ENCODE peak calls at places on chromosomes 16 and 17, in six cellular contexts. L is H1, J is K562, F is GM12878, T is SK-N-SH, E is HepG2. R is an unnamed sample.

GRCh38 chr16:66842765-66843164 is 1.4 kb upstream of the CA7 start:
- DNase-seq in F (no peak), E (no peak), L (no peak), T (peak; percentile 48), J (no peak), R (no peak)

GRCh38 chr17:31469959-31470358 is 78.5 kb downstream of the RAB11FIP4 start:
- DNase-seq in L (no peak), E (peak; percentile 38), F (no peak), T (no peak), J (no peak), R (no peak)

GRCh38 chr16:87131061-87131995 is 185.9 kb downstream of the C16orf95 start:
- DNase-seq in J (no peak), L (no peak), F (no peak), T (no peak), E (no peak), R (no peak)

GRCh38 chr17:64115871-64116534 is 13.9 kb downstream of the ERN1 start:
- DNase-seq in T (no peak), J (no peak), L (no peak), E (no peak), F (no peak), R (peak; percentile 74)

GRCh38 chr16:79571753-79572544 is 28.6 kb downstream of the MAF start:
- DNase-seq in J (no peak), T (no peak), L (no peak), E (no peak), F (no peak), R (no peak)

GRCh38 chr16:84768061-84768797 is 51.6 kb upstream of the CRISPLD2 start:
- DNase-seq in F (no peak), T (peak; percentile 81), L (no peak), J (no peak), E (no peak), R (no peak)

GRCh38 chr17:67525239-67526135 is 148.4 kb downstream of the PITPNC1 start:
- DNase-seq in F (no peak), J (no peak), L (no peak), T (no peak), E (no peak), R (no peak)

GRCh38 chr16:381788-382717 is at the start of gene PGAP6:
- DNase-seq in L (no peak), T (peak; percentile 97), F (no peak), E (no peak), J (peak; percentile 94), R (peak; percentile 45)

GRCh38 chr17:70091681-70092080 is 16.7 kb downstream of the KCNJ16 start:
- DNase-seq in F (no peak), T (no peak), J (no peak), L (no peak), E (no peak), R (no peak)

GRCh38 chr17:41116292-41116691 is 1.9 kb downstream of the KRTAP4-11 start:
- DNase-seq in E (no peak), F (no peak), T (no peak), J (no peak), L (no peak), R (no peak)

GRCh38 chr17:56672195-56672594 is 78.7 kb downstream of the NOG start:
- DNase-seq in L (no peak), T (no peak), F (no peak), E (no peak), J (no peak), R (no peak)

GRCh38 chr17:33121272-33121671 is 129.6 kb downstream of the SPACA3 start:
- DNase-seq in L (no peak), E (no peak), F (no peak), J (no peak), T (no peak), R (no peak)
- TF ChIP-seq POLR2AphosphoS5 in L (no peak), E (no peak), F (no peak), J (no peak), T (no peak), R (no peak)

GRCh38 chr17:10814083-10814482 is 10.2 kb upstream of the TMEM238L start:
- DNase-seq in E (no peak), L (no peak), J (no peak), F (no peak), T (no peak), R (no peak)

GRCh38 chr17:10815318-10815717 is 11.4 kb upstream of the TMEM238L start:
- DNase-seq in E (peak; percentile 15), F (no peak), L (no peak), T (no peak), J (no peak), R (no peak)

GRCh38 chr17:10807704-10808128 is 3.8 kb upstream of the TMEM238L start:
- DNase-seq in L (no peak), F (no peak), T (no peak), J (no peak), E (no peak), R (no peak)

GRCh38 chr17:10809605-10810004 is 5.7 kb upstream of the TMEM238L start:
- DNase-seq in E (no peak), J (no peak), T (no peak), L (no peak), F (no peak), R (no peak)

DNA sequence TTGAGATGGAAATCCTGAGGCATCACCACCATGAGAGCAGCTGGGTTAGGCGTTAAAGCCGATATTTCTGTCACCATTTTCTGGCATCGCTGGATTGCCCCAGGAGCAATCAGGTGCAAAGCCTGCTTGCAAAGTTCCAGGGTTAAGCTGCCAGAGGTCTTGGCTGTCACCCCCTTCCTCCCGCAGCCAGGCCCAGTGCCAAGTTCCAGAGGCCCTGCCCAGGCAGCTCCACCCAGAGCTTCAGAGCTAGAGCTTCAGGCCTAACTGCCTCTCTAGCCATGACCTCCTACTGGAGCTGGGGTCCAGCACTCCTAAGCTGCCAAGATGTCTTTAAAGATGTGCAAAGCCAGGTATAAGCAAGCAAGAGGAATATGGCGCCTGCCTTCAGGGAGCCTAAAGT is 8.8 kb upstream of the TMEM238L start:
- DNase-seq in T (no peak), F (no peak), E (no peak), L (no peak), J (no peak), R (no peak)
- TF ChIP-seq GABPA in T (no peak), F (no peak), E (no peak), L (no peak), J (no peak), R (no peak)

GRCh38 chr17:81990836-81991683 is 13.6 kb downstream of the ASPSCR1 start:
- DNase-seq in E (no peak), J (no peak), F (no peak), T (no peak), L (no peak), R (no peak)

GRCh38 chr17:81993726-81994592 is 16.5 kb downstream of the ASPSCR1 start:
- DNase-seq in L (no peak), F (no peak), E (peak; percentile 85), J (no peak), T (no peak), R (no peak)

GRCh38 chr17:81995463-81996231 is 18.2 kb downstream of the ASPSCR1 start:
- DNase-seq in E (peak; percentile 81), F (no peak), L (no peak), T (no peak), J (no peak), R (no peak)

GRCh38 chr17:81994593-81995462 is 17.4 kb downstream of the ASPSCR1 start:
- DNase-seq in L (no peak), J (no peak), E (peak; percentile 97), T (no peak), F (no peak), R (no peak)

DNA sequence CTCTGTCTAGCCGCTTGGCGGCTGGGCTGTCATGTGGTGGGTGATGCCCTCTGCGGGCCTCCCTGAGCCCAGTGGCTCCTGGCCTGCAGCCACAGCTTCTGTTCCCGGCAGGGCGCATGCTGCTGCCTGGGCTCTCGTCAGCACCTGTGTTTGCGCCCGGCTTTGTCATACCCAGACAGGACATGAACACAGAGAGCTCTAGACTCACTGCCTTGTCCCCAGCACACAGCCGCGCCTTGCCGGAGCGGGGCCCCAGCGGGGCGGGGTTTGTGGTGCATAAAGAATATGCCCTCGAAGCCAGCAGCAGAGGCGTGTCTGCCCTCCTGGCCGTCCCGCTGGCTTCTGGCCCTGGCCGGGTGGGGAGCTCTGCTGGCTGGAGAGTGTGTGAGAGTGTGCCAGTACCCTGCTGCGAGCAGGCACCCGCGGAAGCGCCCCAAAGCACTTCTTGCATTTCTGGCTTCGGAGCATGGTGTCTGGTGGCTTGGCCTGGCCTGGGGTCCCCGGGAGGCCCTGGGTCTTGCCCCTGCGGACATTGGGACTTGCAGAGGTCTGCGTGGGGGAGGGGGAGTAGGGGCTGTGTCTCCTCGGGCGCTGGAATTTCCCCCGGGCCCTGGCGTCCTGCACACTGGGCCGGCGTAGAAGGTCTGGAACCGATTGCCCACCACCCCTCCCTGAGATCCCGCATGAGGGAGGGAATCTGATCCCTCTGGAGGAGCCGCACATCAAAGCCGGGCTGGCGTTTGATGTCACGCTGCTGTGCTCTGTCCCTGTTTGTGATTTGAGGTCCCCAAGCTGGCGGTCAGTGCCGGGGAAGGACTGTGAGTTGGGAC is 14.5 kb downstream of the ASPSCR1 start:
- DNase-seq in T (peak; percentile 81), J (no peak), E (peak; percentile 98), L (no peak), F (no peak), R (no peak)
- H3K4me3 ChIP-seq in T (no peak overlapping the region), J (no peak overlapping the region), E (peak overlapping the region; percentile 29), L (no peak overlapping the region), F (no peak overlapping the region), R (no peak overlapping the region)

GRCh38 chr16:72987480-72987901 is 60.4 kb downstream of the ZFHX3 start:
- DNase-seq in E (no peak), J (no peak), F (no peak), L (no peak), T (no peak), R (no peak)
- TF ChIP-seq POLR2AphosphoS5 in E (no peak), J (no peak), F (no peak), L (no peak), T (no peak), R (no peak)

GRCh38 chr17:55321507-55322064 is 56.8 kb downstream of the HLF start:
- DNase-seq in T (no peak), L (no peak), J (no peak), F (no peak), E (no peak), R (no peak)

GRCh38 chr17:55324296-55324978 is 59.7 kb downstream of the HLF start:
- DNase-seq in L (no peak), J (no peak), E (no peak), T (no peak), F (no peak), R (no peak)

GRCh38 chr17:55325405-55325804 is 60.6 kb downstream of the HLF start:
- DNase-seq in L (no peak), F (no peak), J (no peak), E (no peak), T (no peak), R (no peak)

GRCh38 chr17:55322451-55322985 is 57.8 kb downstream of the HLF start:
- DNase-seq in L (no peak), F (no peak), T (no peak), E (no peak), J (no peak), R (no peak)

GRCh38 chr17:55323518-55324295 is 58.9 kb downstream of the HLF start:
- DNase-seq in F (no peak), E (no peak), T (no peak), J (no peak), L (no peak), R (no peak)
- TF ChIP-seq GABPA in F (no peak), E (no peak), T (no peak), J (no peak), L (no peak), R (no peak)

R was measured in HL-60.